ENCODE peak calls at places on chromosomes 7 and 10, in seven cellular contexts. One of them, this sample, is unnamed.

GRCh38 chr7:130831817-130832481 is 97.9 kb upstream of the KLF14 start:
- DNase-seq in stimulated activated naive CD4-positive, alpha-beta T cell treated with Interleukin-2 at 50 U/mL for 16 hours: no peak
- DNase-seq in GM23338: peak
- DNase-seq in psoas muscle: no peak
- DNase-seq in astrocyte of the spinal cord: peak
- DNase-seq in activated T-helper 9 cell treated with anti-CD3 and anti-CD28 coated beads, Interleukin-2, amount 50 U/mL, for 16 hours: no peak
- DNase-seq in ELR: peak
- DNase-seq in this sample: no peak

GRCh38 chr7:17493451-17493850 is 195.0 kb downstream of the AHR start:
- DNase-seq in activated T-helper 9 cell treated with anti-CD3 and anti-CD28 coated beads, Interleukin-2, amount 50 U/mL, for 16 hours: no peak
- DNase-seq in stimulated activated naive CD4-positive, alpha-beta T cell treated with Interleukin-2 at 50 U/mL for 16 hours: no peak
- DNase-seq in psoas muscle: no peak
- DNase-seq in GM23338: no peak
- DNase-seq in astrocyte of the spinal cord: no peak
- DNase-seq in ELR: no peak
- DNase-seq in this sample: no peak

GRCh38 chr7:106284516-106285050 is at the start of gene NAMPT:
- DNase-seq in astrocyte of the spinal cord: no peak
- DNase-seq in activated T-helper 9 cell treated with anti-CD3 and anti-CD28 coated beads, Interleukin-2, amount 50 U/mL, for 16 hours: peak
- DNase-seq in stimulated activated naive CD4-positive, alpha-beta T cell treated with Interleukin-2 at 50 U/mL for 16 hours: peak
- DNase-seq in GM23338: peak
- DNase-seq in ELR: peak
- DNase-seq in psoas muscle: peak
- DNase-seq in this sample: peak

GRCh38 chr7:149669121-149669818 is 104.1 kb downstream of the ZNF467 start:
- DNase-seq in astrocyte of the spinal cord: peak
- DNase-seq in ELR: peak
- DNase-seq in psoas muscle: no peak
- DNase-seq in activated T-helper 9 cell treated with anti-CD3 and anti-CD28 coated beads, Interleukin-2, amount 50 U/mL, for 16 hours: no peak
- DNase-seq in GM23338: peak
- DNase-seq in stimulated activated naive CD4-positive, alpha-beta T cell treated with Interleukin-2 at 50 U/mL for 16 hours: no peak
- DNase-seq in this sample: no peak

GRCh38 chr10:13056461-13057077 is 43.4 kb upstream of the OPTN start:
- DNase-seq in astrocyte of the spinal cord: peak
- DNase-seq in GM23338: peak
- DNase-seq in activated T-helper 9 cell treated with anti-CD3 and anti-CD28 coated beads, Interleukin-2, amount 50 U/mL, for 16 hours: no peak
- DNase-seq in psoas muscle: no peak
- DNase-seq in stimulated activated naive CD4-positive, alpha-beta T cell treated with Interleukin-2 at 50 U/mL for 16 hours: no peak
- DNase-seq in ELR: peak
- DNase-seq in this sample: no peak

GRCh38 chr10:75865413-75865812 is 434.0 kb downstream of the LRMDA start:
- DNase-seq in astrocyte of the spinal cord: no peak
- DNase-seq in stimulated activated naive CD4-positive, alpha-beta T cell treated with Interleukin-2 at 50 U/mL for 16 hours: no peak
- DNase-seq in ELR: no peak
- DNase-seq in activated T-helper 9 cell treated with anti-CD3 and anti-CD28 coated beads, Interleukin-2, amount 50 U/mL, for 16 hours: no peak
- DNase-seq in GM23338: no peak
- DNase-seq in psoas muscle: no peak
- DNase-seq in this sample: no peak

GRCh38 chr7:127770870-127771269 is 118.9 kb downstream of the SND1 start:
- DNase-seq in stimulated activated naive CD4-positive, alpha-beta T cell treated with Interleukin-2 at 50 U/mL for 16 hours: no peak
- DNase-seq in ELR: peak
- DNase-seq in GM23338: no peak
- DNase-seq in psoas muscle: no peak
- DNase-seq in activated T-helper 9 cell treated with anti-CD3 and anti-CD28 coated beads, Interleukin-2, amount 50 U/mL, for 16 hours: no peak
- DNase-seq in astrocyte of the spinal cord: no peak
- DNase-seq in this sample: no peak

GRCh38 chr7:69800495-69800894 is 202.2 kb downstream of the AUTS2 start:
- DNase-seq in astrocyte of the spinal cord: no peak
- DNase-seq in activated T-helper 9 cell treated with anti-CD3 and anti-CD28 coated beads, Interleukin-2, amount 50 U/mL, for 16 hours: no peak
- DNase-seq in GM23338: peak
- DNase-seq in psoas muscle: no peak
- DNase-seq in stimulated activated naive CD4-positive, alpha-beta T cell treated with Interleukin-2 at 50 U/mL for 16 hours: no peak
- DNase-seq in ELR: no peak
- DNase-seq in this sample: no peak

GRCh38 chr7:47502240-47502877 is 79.6 kb downstream of the TNS3 start:
- DNase-seq in stimulated activated naive CD4-positive, alpha-beta T cell treated with Interleukin-2 at 50 U/mL for 16 hours: no peak
- DNase-seq in activated T-helper 9 cell treated with anti-CD3 and anti-CD28 coated beads, Interleukin-2, amount 50 U/mL, for 16 hours: no peak
- DNase-seq in GM23338: no peak
- DNase-seq in ELR: no peak
- DNase-seq in psoas muscle: no peak
- DNase-seq in astrocyte of the spinal cord: peak
- DNase-seq in this sample: no peak

GRCh38 chr7:155394413-155394812 is 63.5 kb upstream of the EN2 start:
- DNase-seq in stimulated activated naive CD4-positive, alpha-beta T cell treated with Interleukin-2 at 50 U/mL for 16 hours: no peak
- DNase-seq in astrocyte of the spinal cord: no peak
- DNase-seq in ELR: no peak
- DNase-seq in activated T-helper 9 cell treated with anti-CD3 and anti-CD28 coated beads, Interleukin-2, amount 50 U/mL, for 16 hours: no peak
- DNase-seq in GM23338: no peak
- DNase-seq in psoas muscle: no peak
- DNase-seq in this sample: no peak

GRCh38 chr10:106053031-106053430 is 1111.5 kb downstream of the SORCS1 start:
- DNase-seq in ELR: no peak
- DNase-seq in astrocyte of the spinal cord: no peak
- DNase-seq in stimulated activated naive CD4-positive, alpha-beta T cell treated with Interleukin-2 at 50 U/mL for 16 hours: no peak
- DNase-seq in GM23338: no peak
- DNase-seq in activated T-helper 9 cell treated with anti-CD3 and anti-CD28 coated beads, Interleukin-2, amount 50 U/mL, for 16 hours: no peak
- DNase-seq in psoas muscle: no peak
- DNase-seq in this sample: no peak

GRCh38 chr7:69540275-69540674 is 58.0 kb upstream of the AUTS2 start:
- DNase-seq in GM23338: no peak
- DNase-seq in astrocyte of the spinal cord: no peak
- DNase-seq in psoas muscle: no peak
- DNase-seq in stimulated activated naive CD4-positive, alpha-beta T cell treated with Interleukin-2 at 50 U/mL for 16 hours: no peak
- DNase-seq in activated T-helper 9 cell treated with anti-CD3 and anti-CD28 coated beads, Interleukin-2, amount 50 U/mL, for 16 hours: no peak
- DNase-seq in ELR: no peak
- DNase-seq in this sample: no peak

GRCh38 chr10:17781856-17782255 is 27.3 kb upstream of the MRC1 start:
- DNase-seq in activated T-helper 9 cell treated with anti-CD3 and anti-CD28 coated beads, Interleukin-2, amount 50 U/mL, for 16 hours: no peak
- DNase-seq in psoas muscle: no peak
- DNase-seq in astrocyte of the spinal cord: no peak
- DNase-seq in ELR: no peak
- DNase-seq in stimulated activated naive CD4-positive, alpha-beta T cell treated with Interleukin-2 at 50 U/mL for 16 hours: no peak
- DNase-seq in GM23338: peak
- DNase-seq in this sample: no peak

GRCh38 chr10:99667108-99667751 is 7.9 kb downstream of the ENTPD7 start:
- DNase-seq in activated T-helper 9 cell treated with anti-CD3 and anti-CD28 coated beads, Interleukin-2, amount 50 U/mL, for 16 hours: no peak
- DNase-seq in astrocyte of the spinal cord: peak
- DNase-seq in GM23338: no peak
- DNase-seq in ELR: peak
- DNase-seq in psoas muscle: no peak
- DNase-seq in stimulated activated naive CD4-positive, alpha-beta T cell treated with Interleukin-2 at 50 U/mL for 16 hours: no peak
- DNase-seq in this sample: no peak

GRCh38 chr7:50774299-50774698 is 8.4 kb downstream of the GRB10 start:
- DNase-seq in ELR: no peak
- DNase-seq in stimulated activated naive CD4-positive, alpha-beta T cell treated with Interleukin-2 at 50 U/mL for 16 hours: no peak
- DNase-seq in GM23338: no peak
- DNase-seq in activated T-helper 9 cell treated with anti-CD3 and anti-CD28 coated beads, Interleukin-2, amount 50 U/mL, for 16 hours: no peak
- DNase-seq in astrocyte of the spinal cord: no peak
- DNase-seq in psoas muscle: no peak
- DNase-seq in this sample: no peak

GRCh38 chr10:76998451-76998850 is 639.2 kb downstream of the KCNMA1 start:
- DNase-seq in activated T-helper 9 cell treated with anti-CD3 and anti-CD28 coated beads, Interleukin-2, amount 50 U/mL, for 16 hours: no peak
- DNase-seq in ELR: no peak
- DNase-seq in GM23338: no peak
- DNase-seq in stimulated activated naive CD4-positive, alpha-beta T cell treated with Interleukin-2 at 50 U/mL for 16 hours: no peak
- DNase-seq in astrocyte of the spinal cord: no peak
- DNase-seq in psoas muscle: no peak
- DNase-seq in this sample: no peak